ENCODE peak calls at places on chromosome 1, in nine cellular contexts. B is CD8-positive, alpha-beta memory T cell; K is CD8-positive, alpha-beta T cell; T is tibial artery; Y is foreskin fibroblast; J is A549; U is mesendoderm; X is PC-3; Z is aorta. L is an unnamed sample.

GRCh38 chr1:156432109-156433018 is 63.4 kb downstream of the RHBG start:
- DNase-seq in B (no peak), K (no peak), T (no peak), Y (no peak), J (no peak), U (peak), X (no peak), Z (no peak), L (no peak)

GRCh38 chr1:110288111-110288510 is 51.1 kb upstream of the RBM15 start:
- DNase-seq in B (no peak), K (no peak), T (no peak), Y (no peak), J (no peak), U (no peak), X (peak), Z (no peak), L (no peak)

GRCh38 chr1:40451238-40451585 is 936 bp downstream of the ZFP69B start:
- DNase-seq in B (no peak), K (no peak), T (no peak), Y (no peak), J (no peak), U (peak), X (no peak), Z (no peak), L (peak)

GRCh38 chr1:159960721-159961381 is 6.8 kb upstream of the SLAMF9 start:
- DNase-seq in B (no peak), K (no peak), T (peak), Y (peak), J (peak), U (no peak), X (peak), Z (peak), L (peak)

GRCh38 chr1:44791364-44791801 is 3.4 kb upstream of the BEST4 start:
- DNase-seq in B (no peak), K (no peak), T (no peak), Y (no peak), J (no peak), U (no peak), X (no peak), Z (peak), L (no peak)

GRCh38 chr1:111399792-111400610 is 27.5 kb downstream of the OVGP1 start:
- DNase-seq in B (peak), K (peak), T (peak), Y (peak), J (peak), U (peak), X (peak), Z (no peak), L (peak)

GRCh38 chr1:161158316-161159016 is 834 bp upstream of the USP21 start:
- DNase-seq in B (no peak), K (no peak), T (no peak), Y (no peak), J (no peak), U (no peak), X (peak), Z (peak), L (peak)

GRCh38 chr1:63886348-63886747 is 112.5 kb downstream of the ROR1 start:
- DNase-seq in B (no peak), K (no peak), T (no peak), Y (no peak), J (no peak), U (no peak), X (no peak), Z (no peak), L (no peak)

GRCh38 chr1:223147409-223147808 is 4.4 kb upstream of the TLR5 start:
- DNase-seq in B (no peak), K (no peak), T (no peak), Y (no peak), J (no peak), U (no peak), X (no peak), Z (no peak), L (no peak)

GRCh38 chr1:204419064-204419403 is 7.4 kb upstream of the PPP1R15B start:
- DNase-seq in B (no peak), K (no peak), T (no peak), Y (peak), J (peak), U (peak), X (peak), Z (no peak), L (peak)

GRCh38 chr1:13949571-13949970 is 249.6 kb downstream of the PRDM2 start:
- DNase-seq in B (no peak), K (no peak), T (no peak), Y (no peak), J (no peak), U (no peak), X (no peak), Z (no peak), L (no peak)

GRCh38 chr1:7535934-7536878 is 234.9 kb upstream of the VAMP3 start:
- DNase-seq in B (no peak), K (no peak), T (no peak), Y (no peak), J (no peak), U (peak), X (no peak), Z (peak), L (no peak)

GRCh38 chr1:7535016-7535415 is 236.1 kb upstream of the VAMP3 start:
- DNase-seq in B (no peak), K (no peak), T (no peak), Y (no peak), J (no peak), U (no peak), X (no peak), Z (peak), L (no peak)

GRCh38 chr1:7538033-7538432 is 233.1 kb upstream of the VAMP3 start:
- DNase-seq in B (no peak), K (no peak), T (no peak), Y (peak), J (peak), U (peak), X (peak), Z (peak), L (peak)

GRCh38 chr1:7538849-7539771 is 232.0 kb upstream of the VAMP3 start:
- DNase-seq in B (no peak), K (no peak), T (no peak), Y (no peak), J (no peak), U (peak), X (no peak), Z (peak), L (no peak)

GRCh38 chr1:7536891-7537591 is 234.1 kb upstream of the VAMP3 start:
- DNase-seq in B (no peak), K (no peak), T (no peak), Y (no peak), J (no peak), U (peak), X (no peak), Z (peak), L (no peak)
- H3K4me3 ChIP-seq in B (no peak), K (no peak), T (no peak), Y (no peak), J (no peak), U (no peak), X (no peak), Z (no peak), L (no peak)

GRCh38 chr1:66752671-66753371 is 562 bp downstream of the DYNLT5 start:
- DNase-seq in B (no peak), K (no peak), T (no peak), Y (no peak), J (no peak), U (peak), X (no peak), Z (no peak), L (no peak)
- H3K4me3 ChIP-seq in B (no peak), K (no peak), T (peak), Y (peak), J (no peak), U (peak), X (no peak), Z (peak), L (peak)

GRCh38 chr1:19469004-19469403 is 16.3 kb downstream of the CAPZB start:
- DNase-seq in B (no peak), K (no peak), T (no peak), Y (no peak), J (no peak), U (no peak), X (no peak), Z (no peak), L (no peak)

GRCh38 chr1:19466112-19466561 is 19.2 kb downstream of the CAPZB start:
- DNase-seq in B (no peak), K (no peak), T (no peak), Y (no peak), J (no peak), U (no peak), X (no peak), Z (no peak), L (no peak)

GRCh38 chr1:19467199-19468187 is 17.8 kb downstream of the CAPZB start:
- DNase-seq in B (no peak), K (no peak), T (no peak), Y (no peak), J (no peak), U (no peak), X (no peak), Z (no peak), L (no peak)

GRCh38 chr1:19465650-19466049 is 19.7 kb downstream of the CAPZB start:
- DNase-seq in B (no peak), K (no peak), T (no peak), Y (no peak), J (no peak), U (no peak), X (no peak), Z (no peak), L (no peak)

DNA sequence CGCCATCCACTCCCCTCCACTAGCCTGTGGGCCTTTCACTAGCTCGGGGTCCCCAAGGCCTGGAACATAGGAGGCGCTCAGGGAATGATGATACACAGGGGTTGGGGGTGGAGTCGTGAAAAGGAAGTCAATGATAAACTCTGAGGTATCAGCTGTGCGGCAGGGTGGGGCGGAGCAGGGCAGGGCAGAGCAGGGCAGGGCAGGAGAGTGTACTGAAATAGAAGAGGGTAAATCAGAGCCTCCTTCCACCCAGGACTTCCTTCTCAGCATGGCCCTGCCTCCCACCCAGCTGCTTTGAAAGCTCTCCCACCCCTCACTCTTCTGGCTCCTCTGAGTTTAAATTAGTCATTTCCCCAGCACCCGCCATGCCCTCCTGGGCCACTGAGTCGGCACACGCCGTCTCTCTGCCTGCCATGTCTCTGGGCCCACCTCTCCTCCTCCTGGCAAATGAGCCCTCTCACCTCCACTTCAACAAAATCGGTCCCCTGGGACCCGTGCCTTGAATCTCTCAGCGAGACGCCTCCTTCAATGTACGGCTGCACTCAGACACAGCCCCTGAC is 16.9 kb downstream of the CAPZB start:
- DNase-seq in B (peak), K (peak), T (no peak), Y (peak), J (peak), U (peak), X (no peak), Z (no peak), L (peak)
- H3K4me3 ChIP-seq in B (peak), K (peak), T (no peak), Y (no peak), J (no peak), U (no peak), X (no peak), Z (no peak), L (no peak)

DNA sequence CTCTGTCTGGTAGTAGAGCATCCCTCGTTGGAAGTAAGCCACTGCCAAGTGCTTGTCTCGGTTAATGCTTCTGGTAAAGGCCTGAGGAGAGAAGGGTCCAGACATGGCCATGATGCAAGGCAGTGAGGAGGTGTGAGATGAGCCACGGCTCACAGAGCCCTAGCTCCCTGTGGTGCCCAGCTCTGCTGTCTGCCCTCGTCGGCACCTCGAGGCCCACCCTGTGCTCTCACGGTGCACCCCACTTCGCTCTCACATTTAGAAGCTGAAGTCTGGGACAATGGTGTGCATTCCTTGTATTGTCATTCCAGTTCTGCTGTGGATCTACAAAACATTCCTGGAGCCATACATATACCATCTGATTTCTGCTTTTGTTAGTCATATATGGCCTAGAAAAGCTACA is 3.4 kb downstream of the NCF2 start:
- DNase-seq in B (no peak), K (no peak), T (no peak), Y (no peak), J (no peak), U (no peak), X (no peak), Z (no peak), L (no peak)
- H3K4me3 ChIP-seq in B (no peak), K (no peak), T (no peak), Y (no peak), J (no peak), U (no peak), X (no peak), Z (no peak), L (no peak)

GRCh38 chr1:68493193-68493592 is 3.7 kb downstream of the DEPDC1 start:
- DNase-seq in B (no peak), K (no peak), T (no peak), Y (no peak), J (no peak), U (no peak), X (no peak), Z (no peak), L (no peak)

GRCh38 chr1:68497358-68497698 is 446 bp upstream of the DEPDC1 start:
- DNase-seq in B (no peak), K (no peak), T (no peak), Y (no peak), J (no peak), U (no peak), X (no peak), Z (no peak), L (no peak)

GRCh38 chr1:68496680-68497357 is at the start of gene DEPDC1:
- DNase-seq in B (peak), K (peak), T (peak), Y (peak), J (peak), U (peak), X (peak), Z (peak), L (peak)

GRCh38 chr1:68495968-68496679 is 758 bp downstream of the DEPDC1 start:
- DNase-seq in B (no peak), K (no peak), T (no peak), Y (peak), J (peak), U (peak), X (peak), Z (no peak), L (peak)

GRCh38 chr1:68495532-68495931 is 1.4 kb downstream of the DEPDC1 start:
- DNase-seq in B (no peak), K (no peak), T (no peak), Y (peak), J (no peak), U (peak), X (peak), Z (no peak), L (no peak)
- H3K4me3 ChIP-seq in B (peak), K (no peak), T (no peak), Y (peak), J (peak), U (no peak), X (peak), Z (no peak), L (no peak)

DNA sequence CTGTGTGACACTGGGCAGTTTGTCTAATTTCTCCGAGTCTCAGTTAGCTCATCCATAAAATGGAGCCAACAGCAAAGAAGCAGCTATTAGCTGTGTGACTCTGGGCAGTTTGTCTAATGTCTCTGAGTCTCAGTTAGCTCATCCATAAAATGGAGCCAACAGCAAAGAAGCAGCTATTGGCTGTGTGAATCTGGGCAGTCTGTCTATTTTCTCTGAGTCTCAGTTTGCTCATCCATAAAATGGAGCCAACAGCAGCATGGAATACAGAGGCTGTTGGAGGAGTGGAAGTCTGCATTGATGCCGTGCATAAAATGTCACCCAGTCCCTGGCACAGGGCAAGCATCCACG is 297.0 kb upstream of the VAMP3 start:
- DNase-seq in B (no peak), K (no peak), T (no peak), Y (no peak), J (no peak), U (no peak), X (no peak), Z (no peak), L (no peak)
- H3K4me3 ChIP-seq in B (no peak), K (no peak), T (no peak), Y (no peak), J (no peak), U (no peak), X (no peak), Z (no peak), L (no peak)

DNA sequence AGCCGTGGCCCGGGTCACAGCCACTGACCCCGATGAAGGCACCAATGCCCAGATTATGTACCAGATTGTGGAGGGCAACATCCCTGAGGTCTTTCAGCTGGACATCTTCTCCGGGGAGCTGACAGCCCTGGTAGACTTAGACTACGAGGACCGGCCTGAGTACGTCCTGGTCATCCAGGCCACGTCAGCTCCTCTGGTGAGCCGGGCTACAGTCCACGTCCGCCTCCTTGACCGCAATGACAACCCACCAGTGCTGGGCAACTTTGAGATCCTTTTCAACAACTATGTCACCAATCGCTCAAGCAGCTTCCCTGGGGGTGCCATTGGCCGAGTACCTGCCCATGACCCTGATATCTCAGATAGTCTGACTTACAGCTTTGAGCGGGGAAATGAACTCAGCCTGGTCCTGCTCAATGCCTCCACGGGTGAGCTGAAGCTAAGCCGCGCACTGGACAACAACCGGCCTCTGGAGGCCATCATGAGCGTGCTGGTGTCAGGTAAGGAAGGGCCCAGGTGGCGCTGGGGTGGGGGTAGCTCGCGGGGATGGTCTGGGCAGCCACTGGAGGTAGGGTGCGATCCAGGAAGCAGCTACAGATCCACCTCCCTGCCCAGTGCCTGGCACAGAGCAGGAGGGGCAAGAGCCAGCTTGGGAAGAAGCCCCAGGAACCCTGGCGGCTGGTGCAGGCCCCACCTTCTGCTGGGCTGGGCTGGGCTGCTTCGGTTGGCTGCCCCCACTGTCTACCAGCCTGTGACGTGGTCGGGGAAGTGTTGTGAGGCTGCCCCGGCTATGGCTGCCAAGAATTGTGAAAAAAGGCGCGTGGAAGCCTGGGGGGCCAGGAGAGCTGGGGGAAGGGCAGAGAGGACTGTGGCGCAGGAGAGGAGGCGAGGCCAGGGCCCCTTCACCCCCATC is 3.8 kb downstream of the CELSR2 start:
- DNase-seq in B (no peak), K (no peak), T (no peak), Y (no peak), J (no peak), U (no peak), X (no peak), Z (peak), L (no peak)
- H3K4me3 ChIP-seq in B (no peak), K (no peak), T (peak), Y (no peak), J (no peak), U (no peak), X (no peak), Z (no peak), L (peak)

DNA sequence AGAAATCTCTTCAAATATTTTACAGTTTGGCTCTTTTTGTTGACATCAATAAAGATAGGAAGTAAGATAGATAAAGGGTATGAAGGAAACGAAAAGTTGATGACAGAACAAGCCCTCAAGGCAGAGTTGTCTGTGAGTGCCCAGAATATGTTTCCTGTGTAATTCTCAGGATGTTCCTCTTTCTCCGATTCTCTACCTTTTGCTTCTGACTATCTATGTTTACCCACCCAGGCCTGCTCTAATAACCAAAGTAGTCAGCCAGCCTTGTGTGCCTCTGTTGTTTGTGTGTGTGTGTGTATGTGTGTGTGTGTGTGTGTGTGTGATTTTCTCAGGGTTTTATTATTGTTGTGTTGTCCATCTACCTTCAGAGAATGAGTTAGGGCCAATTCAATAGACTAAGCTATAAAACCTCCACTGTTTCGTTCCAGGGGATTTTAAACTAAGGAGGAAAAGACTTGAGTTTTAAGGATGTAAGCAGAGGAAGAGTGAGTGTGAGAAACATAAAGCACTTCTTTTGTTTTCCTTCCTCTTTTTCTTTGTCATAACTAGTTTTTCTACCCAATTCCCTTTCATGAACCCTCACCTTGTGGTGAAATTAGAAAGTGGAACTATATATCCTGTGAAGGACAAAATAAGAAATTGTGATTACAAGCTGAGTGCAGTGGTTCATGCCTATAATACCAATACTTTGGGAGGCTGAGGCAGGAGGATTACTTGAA is 627.4 kb upstream of the NR5A2 start:
- DNase-seq in B (no peak), K (no peak), T (no peak), Y (no peak), J (no peak), U (no peak), X (no peak), Z (no peak), L (no peak)
- H3K4me3 ChIP-seq in B (no peak), K (no peak), T (no peak), Y (no peak), J (no peak), U (no peak), X (no peak), Z (no peak), L (no peak)

DNA sequence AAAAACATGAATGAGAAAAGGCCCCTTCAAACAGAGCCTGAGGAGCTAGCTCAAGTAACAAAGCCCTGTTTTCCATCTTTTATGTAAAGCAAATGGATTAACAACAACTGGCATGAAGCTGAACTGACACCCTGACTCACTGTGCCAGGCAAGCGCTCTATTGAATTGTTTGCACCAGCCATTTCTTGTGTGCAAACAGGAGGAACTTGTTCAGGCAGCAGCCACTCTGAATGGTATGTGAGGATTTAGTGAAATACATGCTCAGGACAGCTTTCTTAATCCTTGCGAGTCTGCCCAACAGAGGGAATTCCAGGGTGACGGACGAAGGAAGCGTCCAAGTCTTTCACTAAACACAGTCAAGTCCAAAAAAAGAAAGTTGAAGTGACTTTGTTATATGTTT is 291.1 kb upstream of the ADGRL2 start:
- DNase-seq in B (no peak), K (no peak), T (no peak), Y (peak), J (no peak), U (peak), X (no peak), Z (no peak), L (peak)
- H3K4me3 ChIP-seq in B (no peak), K (no peak), T (no peak), Y (no peak), J (no peak), U (no peak), X (no peak), Z (no peak), L (no peak)

L was measured in bronchial epithelial cell.